ENCODE peak calls at places on chromosomes 4 and X, in four cellular contexts. A is tibial nerve, W is pancreas, U is heart right ventricle. S is an unnamed sample.
A peak's percentile ranks its signal among the peaks of the same experiment; 100 is the strongest.

GRCh38 chr4:115113382-115114106 is at the start of gene NDST4:
- DNase-seq in A (peak; percentile 6), U (no peak), W (peak; percentile 13), S (no peak)

GRCh38 chrX:26613951-26614350 is 398.0 kb downstream of the MAGEB5 start:
- DNase-seq in A (no peak), U (no peak), W (no peak), S (no peak)

GRCh38 chr4:177554966-177555574 is 112.8 kb upstream of the AGA start:
- DNase-seq in U (no peak), A (no peak), W (no peak), S (no peak)

GRCh38 chrX:71626576-71626975 is 8.3 kb upstream of the CXCR3 start:
- DNase-seq in W (no peak), A (no peak), U (no peak), S (no peak)

GRCh38 chr4:188941524-188942109 is 802.4 kb downstream of the TRIML1 start:
- DNase-seq in U (no peak), A (no peak), W (no peak), S (no peak)

GRCh38 chr4:94488667-94489066 is 36.9 kb downstream of the PDLIM5 start:
- DNase-seq in A (no peak), W (no peak), U (no peak), S (no peak)

GRCh38 chr4:163895369-163896005 is 401.0 kb downstream of the TMA16 start:
- DNase-seq in W (no peak), U (no peak), A (no peak), S (no peak)

GRCh38 chrX:101429934-101430333 is 21.9 kb downstream of the HNRNPH2 start:
- DNase-seq in A (no peak), U (no peak), W (no peak), S (no peak)

GRCh38 chr4:76458829-76459228 is 23.8 kb downstream of the SHROOM3 start:
- DNase-seq in A (no peak), U (peak; percentile 13), W (no peak), S (no peak)

GRCh38 chr4:174193438-174194015 is 89.9 kb downstream of the FBXO8 start:
- DNase-seq in A (no peak), U (no peak), W (no peak), S (no peak)

GRCh38 chr4:140247237-140247636 is 93.3 kb upstream of the MAML3 start:
- DNase-seq in U (no peak), W (no peak), A (no peak), S (no peak)

GRCh38 chr4:11626046-11626445 is 197.4 kb upstream of the HS3ST1 start:
- DNase-seq in W (no peak), U (no peak), A (no peak), S (no peak)

GRCh38 chr4:7506119-7506518 is 71.4 kb upstream of the PSAPL1 start:
- DNase-seq in W (no peak), A (no peak), U (no peak), S (no peak)

GRCh38 chr4:123699823-123700822 is 303.5 kb downstream of the SPRY1 start:
- DNase-seq in W (no peak), A (no peak), U (no peak), S (no peak)

GRCh38 chrX:150574824-150575409 is 6.5 kb downstream of the MTM1 start:
- DNase-seq in W (no peak), A (no peak), U (no peak), S (no peak)

GRCh38 chrX:132909643-132910042 is 48.8 kb downstream of the HS6ST2 start:
- DNase-seq in A (no peak), U (no peak), W (no peak), S (no peak)

GRCh38 chrX:17038277-17038676 is 91.8 kb downstream of the REPS2 start:
- DNase-seq in U (no peak), W (no peak), A (peak; percentile 6), S (no peak)

GRCh38 chrX:153055827-153056748 is at the start of gene PNMA3:
- DNase-seq in A (no peak), U (no peak), W (no peak), S (no peak)

GRCh38 chrX:131626681-131627296 is 82.9 kb downstream of the OR13H1 start:
- DNase-seq in U (no peak), W (no peak), A (no peak), S (no peak)

GRCh38 chrX:101415180-101416130 is 7.4 kb downstream of the HNRNPH2 start:
- DNase-seq in A (peak; percentile 39), W (no peak), U (no peak), S (no peak)

GRCh38 chr4:75142377-75142776 is 209.5 kb downstream of the PARM1 start:
- DNase-seq in U (no peak), A (no peak), W (no peak), S (no peak)

GRCh38 chr4:52051213-52051614 is at the start of gene SPATA18:
- DNase-seq in U (peak; percentile 38), W (no peak), A (no peak), S (no peak)

GRCh38 chr4:186900232-186900900 is 176.7 kb upstream of the FAT1 start:
- DNase-seq in A (no peak), U (no peak), W (no peak), S (no peak)

GRCh38 chr4:169922632-169923276 is 103.4 kb downstream of the MFAP3L start:
- DNase-seq in U (no peak), A (peak; percentile 31), W (no peak), S (no peak)

DNA sequence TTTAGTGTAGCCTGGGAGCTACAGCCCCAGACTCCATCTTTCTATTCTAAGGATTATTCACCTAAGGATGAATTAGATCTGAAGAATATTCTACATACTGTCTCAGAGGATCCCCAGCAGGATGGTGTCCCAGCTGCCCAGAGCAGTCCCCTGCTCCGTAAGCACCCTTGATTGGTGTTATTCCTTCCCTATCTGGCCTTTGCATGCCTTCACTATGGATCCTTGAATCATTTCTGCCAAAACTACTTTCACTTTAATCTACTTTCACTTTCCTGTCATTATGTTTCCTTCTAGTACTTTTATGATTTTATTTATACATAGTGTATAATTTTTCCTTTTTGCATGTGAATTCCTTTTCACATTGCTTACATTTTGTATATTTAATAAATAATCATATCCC is 39.2 kb downstream of the ARHGAP24 start:
- DNase-seq in A (no peak), U (no peak), W (no peak), S (no peak)
- H3K4me3 ChIP-seq in A (no peak overlapping the region), U (peak overlapping the region; percentile 34), W (no peak overlapping the region), S (no peak overlapping the region)

DNA sequence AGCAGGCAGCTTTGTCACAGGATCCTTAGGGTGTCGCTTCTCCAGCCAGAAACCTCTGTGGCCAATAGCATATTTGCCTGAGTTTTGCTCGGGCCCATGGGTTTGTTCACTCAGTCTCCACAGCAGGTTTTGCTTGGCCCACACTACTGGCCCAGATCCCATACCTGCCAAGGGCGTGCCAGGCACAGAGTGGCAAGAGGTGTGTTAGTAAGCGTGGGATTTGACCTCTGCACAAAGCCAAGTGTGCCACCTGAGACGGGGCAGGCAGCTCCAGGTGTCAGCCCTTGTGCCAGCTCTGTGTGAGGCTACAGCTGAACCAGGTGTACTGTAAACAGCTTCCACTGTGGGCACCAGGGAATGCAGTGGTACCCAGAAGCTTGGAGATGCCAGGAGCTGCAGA is 2003.0 kb downstream of the C4orf33 start:
- DNase-seq in A (no peak), W (peak; percentile 86), U (no peak), S (no peak)
- H3K4me1 ChIP-seq in A (no peaks in the 10 kb centered on the region), W (no peaks in the 10 kb centered on the region), U (no peaks in the 10 kb centered on the region), S (no peaks in the 10 kb centered on the region)

DNA sequence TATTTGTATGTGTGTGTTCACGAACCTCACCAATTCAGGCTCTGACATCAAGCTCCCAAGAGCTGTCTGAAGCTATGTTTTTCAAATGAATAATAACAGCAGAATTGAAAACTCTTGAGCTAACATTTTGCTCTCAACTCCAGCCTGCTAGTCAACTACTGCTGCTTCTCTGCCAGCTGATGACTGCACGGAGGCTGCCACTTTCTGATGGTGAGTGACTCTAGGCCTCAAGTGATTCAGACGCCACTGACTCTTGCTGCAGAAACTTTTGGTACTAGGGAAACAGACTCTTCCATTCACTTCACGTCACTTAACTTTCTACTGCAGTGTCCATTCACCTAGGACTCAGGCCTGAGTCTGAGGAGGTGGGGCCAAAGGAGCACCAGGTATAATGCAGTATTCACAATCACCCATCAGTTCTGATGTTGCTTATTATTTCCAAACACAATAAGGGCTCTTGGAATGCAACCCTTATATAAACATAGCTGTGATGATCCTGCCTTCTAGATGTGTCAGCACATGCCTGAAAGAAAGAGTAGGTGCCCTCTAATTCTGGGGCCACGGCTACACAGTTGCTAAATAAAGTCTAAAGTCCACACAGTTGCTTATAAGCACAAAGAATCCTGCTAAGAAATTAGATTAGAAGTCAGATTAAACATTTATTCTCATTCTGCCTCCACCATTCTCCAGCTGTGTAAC is 16.0 kb downstream of the PRDM8 start:
- DNase-seq in W (no peak), U (no peak), A (no peak), S (no peak)
- H3K27ac ChIP-seq in W (no peak overlapping the region), U (no peak overlapping the region), A (no peak overlapping the region), S (no peak overlapping the region)

GRCh38 chr4:38511702-38512101 is 152.3 kb upstream of the KLF3 start:
- DNase-seq in A (no peak), U (no peak), W (no peak), S (no peak)
- H3K4me3 ChIP-seq in A (no peak overlapping the region), U (no peak overlapping the region), W (no peak overlapping the region), S (no peak overlapping the region)

GRCh38 chr4:14234330-14234729 is 606.8 kb upstream of the BOD1L1 start:
- DNase-seq in A (no peak), W (no peak), U (no peak), S (no peak)
- H3K4me1 ChIP-seq in A (no peaks in the 10 kb centered on the region), W (no peaks in the 10 kb centered on the region), U (no peaks in the 10 kb centered on the region), S (no peaks in the 10 kb centered on the region)

GRCh38 chr4:39686997-39687396 is 10.9 kb upstream of the UBE2K start:
- DNase-seq in A (no peak), U (no peak), W (no peak), S (no peak)

GRCh38 chr4:39685990-39686389 is 11.9 kb upstream of the UBE2K start:
- DNase-seq in U (no peak), A (no peak), W (no peak), S (no peak)

GRCh38 chr4:39682133-39682532 is 15.8 kb upstream of the UBE2K start:
- DNase-seq in A (no peak), U (no peak), W (no peak), S (no peak)
- H3K27ac ChIP-seq in A (no peak overlapping the region), U (no peak overlapping the region), W (no peak overlapping the region), S (no peak overlapping the region)

GRCh38 chr4:925171-925570 is 6.9 kb downstream of the GAK start:
- DNase-seq in W (no peak), U (no peak), A (no peak), S (no peak)

GRCh38 chr4:929096-929765 is 2.9 kb downstream of the GAK start:
- DNase-seq in W (no peak), U (no peak), A (no peak), S (no peak)

GRCh38 chr4:924107-925096 is 7.7 kb downstream of the GAK start:
- DNase-seq in U (no peak), A (no peak), W (no peak), S (no peak)

GRCh38 chr4:925771-926500 is 6.2 kb downstream of the GAK start:
- DNase-seq in W (no peak), A (no peak), U (no peak), S (no peak)

GRCh38 chr4:926538-926937 is 5.6 kb downstream of the GAK start:
- DNase-seq in U (no peak), A (no peak), W (no peak), S (peak; percentile 47)
- H3K4me3 ChIP-seq in U (no peak overlapping the region), A (no peak overlapping the region), W (no peak overlapping the region), S (no peak overlapping the region)

S was measured in iPS DF 6.9.